ENCODE peak calls at places on chromosome 22, in five cellular contexts. X, I, J, D and N are unnamed samples.

GRCh38 chr22:50104149-50104548 is 14.3 kb downstream of the MOV10L1 start:
- DNase-seq in J (no peak), I (no peak), X (no peak), D (no peak), N (peak; percentile 48)

GRCh38 chr22:19483481-19484244 is 3.9 kb downstream of the CDC45 start:
- DNase-seq in I (no peak), J (no peak), X (no peak), D (no peak), N (no peak)

GRCh38 chr22:33073989-33074391 is 15.8 kb upstream of the SYN3 start:
- DNase-seq in D (no peak), J (no peak), I (no peak), X (peak; percentile 21), N (no peak)

GRCh38 chr22:49723478-49724029 is 104.1 kb downstream of the BRD1 start:
- DNase-seq in J (no peak), I (no peak), X (no peak), D (no peak), N (no peak)

GRCh38 chr22:36595968-36596367 is 67.0 kb upstream of the EIF3D start:
- DNase-seq in D (no peak), I (no peak), J (no peak), X (no peak), N (no peak)

GRCh38 chr22:48645766-48646165 is 1181.9 kb downstream of the BRD1 start:
- DNase-seq in I (no peak), X (no peak), D (no peak), J (no peak), N (no peak)

GRCh38 chr22:50274311-50274710 is 4.1 kb upstream of the MAPK11 start:
- DNase-seq in D (no peak), I (no peak), J (peak; percentile 54), X (peak; percentile 70), N (peak; percentile 84)

GRCh38 chr22:49881856-49882255 is 28.2 kb downstream of the ZBED4 start:
- DNase-seq in D (no peak), X (no peak), J (no peak), I (no peak), N (no peak)

GRCh38 chr22:20239951-20240773 is 28.0 kb downstream of the RTN4R start:
- DNase-seq in I (peak; percentile 46), X (no peak), J (no peak), D (no peak), N (no peak)

GRCh38 chr22:36329217-36330078 is 58.3 kb downstream of the MYH9 start:
- DNase-seq in X (peak; percentile 92), I (peak; percentile 84), D (peak; percentile 92), J (peak; percentile 65), N (no peak)

GRCh38 chr22:46377566-46378498 is 42.3 kb downstream of the TRMU start:
- DNase-seq in D (no peak), X (peak; percentile 89), I (peak; percentile 88), J (no peak), N (no peak)

GRCh38 chr22:46376908-46377565 is 41.5 kb downstream of the TRMU start:
- DNase-seq in J (no peak), I (no peak), D (no peak), X (no peak), N (no peak)

GRCh38 chr22:46373838-46374662 is 38.5 kb downstream of the TRMU start:
- DNase-seq in X (no peak), J (no peak), D (no peak), I (no peak), N (no peak)

GRCh38 chr22:46374663-46375474 is 39.4 kb downstream of the TRMU start:
- DNase-seq in D (no peak), J (no peak), I (no peak), X (no peak), N (no peak)

GRCh38 chr22:46376096-46376495 is 40.6 kb downstream of the TRMU start:
- DNase-seq in X (no peak), J (no peak), D (no peak), I (no peak), N (no peak)
- H3K4me1 ChIP-seq in X (peaks cover 47% of the 10 kb centered on the region), J (no peaks in the 10 kb centered on the region), D (no peaks in the 10 kb centered on the region), I (peaks cover 32% of the 10 kb centered on the region), N (no peaks in the 10 kb centered on the region)

GRCh38 chr22:17260291-17260690 is 41.1 kb upstream of the ADA2 start:
- DNase-seq in D (no peak), I (no peak), X (no peak), J (no peak), N (no peak)
- H3K4me1 ChIP-seq in D (no peaks in the 10 kb centered on the region), I (peaks cover 49% of the 10 kb centered on the region), X (no peaks in the 10 kb centered on the region), J (no peaks in the 10 kb centered on the region), N (peaks cover 13% of the 10 kb centered on the region)

DNA sequence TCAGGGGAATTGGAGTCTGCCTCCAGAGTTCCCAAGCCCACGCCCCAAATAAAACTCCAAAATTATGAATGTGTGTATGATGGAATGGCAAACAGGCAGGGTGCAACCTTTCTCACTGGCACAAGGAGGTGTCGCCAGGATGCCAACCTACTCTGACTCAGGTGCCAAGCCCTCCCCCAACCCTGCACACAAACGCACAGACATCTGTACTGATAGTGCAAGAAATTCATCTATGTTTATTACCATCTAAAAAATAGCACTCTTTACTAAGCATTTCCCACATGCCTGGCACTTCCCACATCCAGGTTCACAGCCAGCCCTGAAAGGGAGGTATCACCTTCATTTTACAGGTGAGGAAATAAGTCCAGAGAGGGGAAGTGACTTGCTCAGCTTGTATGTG is 1.2 kb downstream of the PLA2G3 start:
- DNase-seq in D (no peak), J (no peak), I (no peak), X (no peak), N (no peak)
- H3K4me1 ChIP-seq in D (no peaks in the 10 kb centered on the region), J (no peaks in the 10 kb centered on the region), I (peaks cover 24% of the 10 kb centered on the region), X (no peaks in the 10 kb centered on the region), N (no peaks in the 10 kb centered on the region)

GRCh38 chr22:39437836-39438704 is 18.7 kb upstream of the MGAT3 start:
- DNase-seq in D (no peak), I (no peak), X (no peak), J (no peak), N (peak; percentile 54)
- H3K4me1 ChIP-seq in D (peaks cover 1% of the 10 kb centered on the region), I (peaks cover 6% of the 10 kb centered on the region), X (peaks cover 8% of the 10 kb centered on the region), J (no peaks in the 10 kb centered on the region), N (peaks cover 59% of the 10 kb centered on the region)

GRCh38 chr22:39999144-39999757 is 4.5 kb downstream of the FAM83F start:
- DNase-seq in D (no peak), I (no peak), X (peak; percentile 61), J (no peak), N (no peak)
- H3K4me1 ChIP-seq in D (no peaks in the 10 kb centered on the region), I (peaks cover 53% of the 10 kb centered on the region), X (peaks cover 28% of the 10 kb centered on the region), J (peaks cover 6% of the 10 kb centered on the region), N (no peaks in the 10 kb centered on the region)

GRCh38 chr22:23044570-23044969 is 25.7 kb upstream of the GNAZ start:
- DNase-seq in D (no peak), X (no peak), I (no peak), J (no peak), N (no peak)

GRCh38 chr22:23038902-23039301 is 31.4 kb upstream of the GNAZ start:
- DNase-seq in D (no peak), J (no peak), I (no peak), X (no peak), N (no peak)

GRCh38 chr22:23045461-23045860 is 24.9 kb upstream of the GNAZ start:
- DNase-seq in I (no peak), X (no peak), D (no peak), J (no peak), N (peak; percentile 48)

GRCh38 chr22:23038334-23038642 is 32.0 kb upstream of the GNAZ start:
- DNase-seq in D (no peak), J (no peak), I (no peak), X (no peak), N (no peak)

DNA sequence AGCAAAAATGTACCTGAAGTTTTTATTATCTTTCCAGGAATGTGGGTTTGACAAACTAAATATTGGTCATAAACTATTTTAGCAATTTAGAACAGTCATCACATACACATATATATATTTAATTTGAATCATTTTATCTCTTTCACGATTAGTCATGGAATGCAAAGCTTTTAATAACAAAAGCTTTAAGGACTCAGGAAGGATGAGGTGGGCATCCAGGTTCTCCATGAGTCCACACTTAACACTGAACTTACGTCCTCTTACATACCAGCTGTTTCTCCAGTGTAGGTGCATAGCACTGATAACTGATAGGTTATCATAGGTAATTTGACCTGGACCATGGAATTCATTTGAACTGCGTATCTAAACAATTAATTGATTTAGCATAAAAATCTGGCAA is 28.1 kb upstream of the GNAZ start:
- DNase-seq in X (no peak), J (no peak), D (no peak), I (no peak), N (no peak)
- H3K4me1 ChIP-seq in X (no peaks in the 10 kb centered on the region), J (no peaks in the 10 kb centered on the region), D (no peaks in the 10 kb centered on the region), I (peaks cover 2% of the 10 kb centered on the region), N (peaks cover 37% of the 10 kb centered on the region)

DNA sequence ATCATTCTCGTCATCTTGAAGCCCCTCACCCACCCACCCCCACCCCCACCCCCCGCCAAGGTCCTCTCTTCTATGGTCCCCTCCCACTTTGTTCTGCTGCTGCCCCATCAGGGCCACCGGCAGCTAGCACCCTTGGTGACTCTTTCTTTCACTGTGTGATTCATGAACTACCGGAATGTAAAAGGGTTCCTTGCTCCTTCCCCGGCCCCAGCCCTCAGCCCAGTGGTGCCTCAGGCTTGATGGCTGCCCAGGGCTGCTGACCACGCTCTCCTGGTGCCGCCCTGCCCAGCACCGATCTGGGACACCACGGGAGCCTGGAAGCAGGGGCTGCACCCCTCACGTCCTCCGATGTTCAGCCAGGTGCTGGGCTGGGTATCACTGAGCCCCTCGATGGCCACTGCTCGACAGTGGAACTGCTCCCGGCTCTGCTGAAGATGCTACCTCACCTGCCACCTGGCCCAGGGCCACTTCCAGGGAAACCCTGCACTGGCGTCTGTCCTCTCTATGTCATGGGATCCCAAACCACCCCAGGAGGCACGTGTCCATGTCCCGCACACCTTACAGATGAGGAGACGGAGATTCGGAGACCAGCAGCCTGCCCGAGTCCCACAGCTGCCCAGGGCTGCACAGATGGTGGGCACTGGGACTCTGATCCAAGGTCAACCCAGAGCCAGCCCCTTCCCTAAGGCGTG is 39.7 kb downstream of the IGLL5 start:
- DNase-seq in J (no peak), I (no peak), X (no peak), D (peak; percentile 41), N (no peak)
- H3K4me1 ChIP-seq in J (no peaks in the 10 kb centered on the region), I (peaks cover 5% of the 10 kb centered on the region), X (no peaks in the 10 kb centered on the region), D (no peaks in the 10 kb centered on the region), N (peaks cover 50% of the 10 kb centered on the region)

GRCh38 chr22:22421392-22421791 is 87.2 kb downstream of the ZNF280B start:
- DNase-seq in I (no peak), J (no peak), X (no peak), D (no peak), N (no peak)
- H3K4me1 ChIP-seq in I (peaks cover 1% of the 10 kb centered on the region), J (no peaks in the 10 kb centered on the region), X (no peaks in the 10 kb centered on the region), D (no peaks in the 10 kb centered on the region), N (peaks cover 12% of the 10 kb centered on the region)

GRCh38 chr22:28030442-28030841 is 111.4 kb upstream of the PITPNB start:
- DNase-seq in I (no peak), J (no peak), X (no peak), D (no peak), N (no peak)

GRCh38 chr22:28029962-28030361 is 110.9 kb upstream of the PITPNB start:
- DNase-seq in I (no peak), D (no peak), J (no peak), X (no peak), N (no peak)

GRCh38 chr22:28032896-28033295 is 113.8 kb upstream of the PITPNB start:
- DNase-seq in D (no peak), X (no peak), J (no peak), I (no peak), N (no peak)

GRCh38 chr22:28029201-28029948 is 110.3 kb upstream of the PITPNB start:
- DNase-seq in J (peak; percentile 73), D (peak; percentile 74), I (no peak), X (peak; percentile 35), N (no peak)

GRCh38 chr22:28031383-28031922 is 112.4 kb upstream of the PITPNB start:
- DNase-seq in D (no peak), X (no peak), I (no peak), J (no peak), N (no peak)
- H3K4me1 ChIP-seq in D (peaks cover 6% of the 10 kb centered on the region), X (no peaks in the 10 kb centered on the region), I (peaks cover 13% of the 10 kb centered on the region), J (peaks cover 41% of the 10 kb centered on the region), N (no peaks in the 10 kb centered on the region)

GRCh38 chr22:23524226-23524625 is 55.9 kb downstream of the IGLL1 start:
- DNase-seq in I (no peak), D (no peak), X (no peak), J (no peak), N (no peak)
- H3K4me1 ChIP-seq in I (peaks cover 26% of the 10 kb centered on the region), D (peaks cover 4% of the 10 kb centered on the region), X (peaks cover 24% of the 10 kb centered on the region), J (no peaks in the 10 kb centered on the region), N (peaks cover 6% of the 10 kb centered on the region)